ENCODE peak calls at places on chromosomes 1 and 21, in seven cellular contexts. G, K, Q, T, Y, L and C are unnamed samples.
A peak's percentile ranks its signal among the peaks of the same experiment; 100 is the strongest.

GRCh38 chr1:36175137-36176095 is 19.5 kb downstream of the MAP7D1 start:
- DNase-seq in G (peak; percentile 61), K (peak; percentile 56), Q (no peak), T (no peak), Y (peak; percentile 80), L (peak; percentile 48), C (no peak)

GRCh38 chr1:23485002-23485332 is 988 bp upstream of the ASAP3 start:
- DNase-seq in G (no peak), K (no peak), Q (no peak), T (no peak), Y (no peak), L (no peak), C (no peak)

GRCh38 chr1:56056438-56057312 is 522.7 kb downstream of the PLPP3 start:
- DNase-seq in G (no peak), K (peak; percentile 60), Q (no peak), T (no peak), Y (peak; percentile 61), L (no peak), C (no peak)

GRCh38 chr1:244802556-244803239 is 32.8 kb upstream of the COX20 start:
- DNase-seq in G (no peak), K (no peak), Q (no peak), T (no peak), Y (no peak), L (no peak), C (no peak)

GRCh38 chr1:99385852-99386251 is 121.6 kb downstream of the PLPPR4 start:
- DNase-seq in G (no peak), K (no peak), Q (no peak), T (no peak), Y (no peak), L (no peak), C (no peak)

GRCh38 chr1:245864872-245865271 is 642.2 kb downstream of the SMYD3 start:
- DNase-seq in G (no peak), K (no peak), Q (no peak), T (no peak), Y (no peak), L (no peak), C (no peak)

GRCh38 chr1:236850580-236850979 is 55.5 kb downstream of the MTR start:
- DNase-seq in G (no peak), K (no peak), Q (no peak), T (no peak), Y (no peak), L (no peak), C (no peak)

GRCh38 chr1:61782771-61783170 is 40.5 kb downstream of the PATJ start:
- DNase-seq in G (no peak), K (no peak), Q (no peak), T (peak; percentile 23), Y (no peak), L (no peak), C (no peak)

GRCh38 chr1:9503001-9503675 is 36.1 kb upstream of the SLC25A33 start:
- DNase-seq in G (peak; percentile 29), K (no peak), Q (no peak), T (no peak), Y (no peak), L (no peak), C (no peak)

GRCh38 chr21:44303490-44303981 is 3.7 kb downstream of the PFKL start:
- DNase-seq in G (no peak), K (no peak), Q (no peak), T (no peak), Y (no peak), L (no peak), C (peak; percentile 67)

GRCh38 chr1:83491930-83492329 is 507.0 kb downstream of the TTLL7 start:
- DNase-seq in G (no peak), K (no peak), Q (no peak), T (no peak), Y (no peak), L (no peak), C (no peak)

GRCh38 chr1:24989082-24989481 is 59.0 kb upstream of the RUNX3 start:
- DNase-seq in G (no peak), K (no peak), Q (no peak), T (no peak), Y (no peak), L (no peak), C (no peak)

GRCh38 chr1:25198731-25199231 is 33.5 kb downstream of the SYF2 start:
- DNase-seq in G (peak; percentile 44), K (no peak), Q (no peak), T (peak; percentile 23), Y (no peak), L (no peak), C (no peak)

GRCh38 chr1:228242313-228242864 is 34.5 kb downstream of the OBSCN start:
- DNase-seq in G (no peak), K (no peak), Q (no peak), T (no peak), Y (no peak), L (no peak), C (no peak)

GRCh38 chr1:107914144-107914543 is 50.8 kb downstream of the VAV3 start:
- DNase-seq in G (no peak), K (no peak), Q (no peak), T (no peak), Y (no peak), L (no peak), C (no peak)

GRCh38 chr1:6378096-6378746 is 15.3 kb downstream of the ACOT7 start:
- DNase-seq in G (no peak), K (no peak), Q (no peak), T (peak; percentile 73), Y (no peak), L (peak; percentile 68), C (no peak)

GRCh38 chr1:114118351-114118990 is 35.2 kb downstream of the SYT6 start:
- DNase-seq in G (no peak), K (no peak), Q (no peak), T (no peak), Y (no peak), L (peak; percentile 86), C (no peak)

GRCh38 chr21:36747815-36748381 is 49.0 kb downstream of the SIM2 start:
- DNase-seq in G (peak; percentile 60), K (peak; percentile 34), Q (no peak), T (peak; percentile 70), Y (peak; percentile 42), L (peak; percentile 79), C (peak; percentile 75)

GRCh38 chr1:211526101-211526500 is 34.1 kb upstream of the RD3 start:
- DNase-seq in G (no peak), K (no peak), Q (no peak), T (no peak), Y (no peak), L (no peak), C (no peak)

GRCh38 chr1:110034451-110035235 is at the start of gene STRIP1:
- DNase-seq in G (peak; percentile 91), K (peak; percentile 98), Q (peak; percentile 95), T (peak; percentile 98), Y (peak; percentile 98), L (peak; percentile 93), C (peak; percentile 83)

GRCh38 chr1:153488731-153489130 is 28.3 kb upstream of the S100A7 start:
- DNase-seq in G (no peak), K (no peak), Q (no peak), T (no peak), Y (peak; percentile 89), L (no peak), C (no peak)

GRCh38 chr1:206469411-206469932 is 804 bp upstream of the IKBKE start:
- DNase-seq in G (no peak), K (no peak), Q (no peak), T (no peak), Y (no peak), L (no peak), C (peak; percentile 75)

GRCh38 chr1:59156526-59157196 is 140.2 kb upstream of the FGGY start:
- DNase-seq in G (no peak), K (no peak), Q (no peak), T (no peak), Y (peak; percentile 61), L (no peak), C (no peak)

GRCh38 chr1:38608202-38608864 is 251.2 kb downstream of the RRAGC start:
- DNase-seq in G (peak; percentile 36), K (peak; percentile 4), Q (no peak), T (peak; percentile 77), Y (peak; percentile 34), L (peak; percentile 81), C (peak; percentile 42)

GRCh38 chr1:92909321-92909720 is 51.9 kb downstream of the DIPK1A start:
- DNase-seq in G (no peak), K (peak; percentile 95), Q (peak; percentile 39), T (no peak), Y (peak; percentile 47), L (no peak), C (no peak)

GRCh38 chr1:1250828-1251284 is 4.3 kb upstream of the C1QTNF12 start:
- DNase-seq in G (no peak), K (no peak), Q (no peak), T (no peak), Y (no peak), L (no peak), C (no peak)

GRCh38 chr1:88061106-88061829 is 622.8 kb upstream of the PKN2 start:
- DNase-seq in G (no peak), K (peak; percentile 70), Q (peak; percentile 20), T (peak; percentile 4), Y (peak; percentile 79), L (peak; percentile 67), C (peak; percentile 69)

GRCh38 chr1:115134850-115135484 is 45.7 kb upstream of the TSPAN2 start:
- DNase-seq in G (no peak), K (peak; percentile 82), Q (peak; percentile 24), T (no peak), Y (peak; percentile 76), L (no peak), C (peak; percentile 22)
- TF ChIP-seq CTCF in G (no peak), K (no peak), Q (peak; percentile 8), T (no peak), Y (peak; percentile 21), L (no peak), C (no peak)

DNA sequence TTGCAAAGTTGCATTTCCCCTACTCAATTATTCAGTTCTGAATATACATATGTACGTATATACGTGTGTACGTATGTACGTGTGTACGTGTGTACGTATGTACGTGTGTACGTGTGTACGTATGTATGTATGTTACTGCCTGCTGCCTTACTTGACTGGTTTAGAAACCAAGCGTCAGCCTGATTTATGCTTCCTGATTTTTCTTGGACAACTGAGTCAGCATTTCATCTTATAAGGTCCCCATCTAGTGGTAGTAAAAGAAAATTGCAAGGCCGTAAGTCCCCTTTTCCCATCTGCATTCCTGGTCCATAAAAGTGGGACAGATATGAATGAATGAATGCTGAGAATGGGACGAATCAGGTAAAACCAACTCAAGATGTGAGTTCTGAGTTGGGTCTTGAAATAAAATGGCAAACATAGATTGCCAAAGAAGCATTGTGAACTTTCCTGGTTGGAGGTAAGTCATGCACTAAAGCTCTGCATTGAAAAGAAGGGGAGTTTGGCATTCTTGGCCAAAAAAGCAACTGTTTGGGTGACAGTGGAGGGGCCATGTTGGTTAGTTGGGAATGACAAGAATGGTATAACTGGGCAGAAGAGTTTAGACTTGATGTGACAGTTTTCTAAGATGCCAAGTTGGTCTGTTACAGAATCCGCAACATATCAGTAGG is 76.4 kb upstream of the DNAH14 start:
- DNase-seq in G (no peak), K (peak; percentile 67), Q (peak; percentile 30), T (peak; percentile 48), Y (peak; percentile 80), L (no peak), C (no peak)
- TF ChIP-seq CTCF in G (peak; percentile 71), K (peak; percentile 71), Q (peak; percentile 81), T (peak; percentile 63), Y (peak; percentile 71), L (peak; percentile 82), C (peak; percentile 60)

GRCh38 chr1:179194068-179194537 is 35.4 kb downstream of the ABL2 start:
- DNase-seq in G (no peak), K (no peak), Q (no peak), T (no peak), Y (no peak), L (no peak), C (no peak)
- TF ChIP-seq CTCF in G (no peak), K (no peak), Q (no peak), T (no peak), Y (no peak), L (no peak), C (no peak)

GRCh38 chr21:35147439-35147838 is 98.3 kb upstream of the RUNX1 start:
- DNase-seq in G (no peak), K (no peak), Q (no peak), T (no peak), Y (no peak), L (no peak), C (peak; percentile 70)
- TF ChIP-seq CTCF in G (no peak), K (no peak), Q (no peak), T (no peak), Y (no peak), L (no peak), C (no peak)